ENCODE peak calls at places on chromosomes 11 and 22, in eight cellular contexts. J, M, Z, D, B, N, A and G are unnamed samples. For H3K4me1, the result is how much of the 10 kb centered on the place peaks cover.

GRCh38 chr11:118939948-118940598 is 14.3 kb upstream of the BCL9L start:
- DNase-seq in J (no peak), M (peak), Z (peak), D (peak), B (no peak), N (no peak), A (peak), G (no peak)

GRCh38 chr22:45722006-45722405 is 50.4 kb downstream of the ATXN10 start:
- DNase-seq in J (no peak), M (no peak), Z (no peak), D (no peak), B (no peak), N (no peak), A (no peak), G (no peak)

GRCh38 chr11:58900479-58901420 is 38.5 kb upstream of the GLYATL1 start:
- DNase-seq in J (peak), M (peak), Z (no peak), D (peak), B (peak), N (peak), A (peak), G (peak)

GRCh38 chr11:115348404-115348803 is 155.8 kb downstream of the CADM1 start:
- DNase-seq in J (no peak), M (no peak), Z (no peak), D (no peak), B (no peak), N (no peak), A (no peak), G (no peak)

GRCh38 chr11:66002648-66003225 is 434 bp downstream of the BANF1 start:
- DNase-seq in J (peak), M (peak), Z (no peak), D (peak), B (peak), N (no peak), A (peak), G (peak)

GRCh38 chr22:25039754-25040153 is 87.2 kb downstream of the KIAA1671 start:
- DNase-seq in J (no peak), M (no peak), Z (no peak), D (no peak), B (no peak), N (no peak), A (no peak), G (no peak)

GRCh38 chr22:44642096-44642644 is 59.8 kb upstream of the PRR5 start:
- DNase-seq in J (no peak), M (no peak), Z (peak), D (no peak), B (no peak), N (no peak), A (no peak), G (no peak)

GRCh38 chr11:7485854-7486425 is 634 bp downstream of the OLFML1 start:
- DNase-seq in J (no peak), M (no peak), Z (no peak), D (no peak), B (no peak), N (no peak), A (no peak), G (no peak)

GRCh38 chr22:50702821-50703725 is 30.4 kb downstream of the SHANK3 start:
- DNase-seq in J (no peak), M (no peak), Z (peak), D (no peak), B (no peak), N (no peak), A (no peak), G (no peak)

GRCh38 chr11:12540913-12541587 is 133.2 kb upstream of the TEAD1 start:
- DNase-seq in J (no peak), M (no peak), Z (no peak), D (peak), B (no peak), N (peak), A (peak), G (peak)

GRCh38 chr11:94884322-94884721 is 89.0 kb downstream of the CWC15 start:
- DNase-seq in J (no peak), M (no peak), Z (no peak), D (no peak), B (no peak), N (no peak), A (peak), G (no peak)

GRCh38 chr11:108790501-108791299 is 125.8 kb downstream of the DDX10 start:
- DNase-seq in J (no peak), M (no peak), Z (no peak), D (no peak), B (no peak), N (no peak), A (no peak), G (no peak)

GRCh38 chr11:130209944-130210854 is 50.6 kb downstream of the ST14 start:
- DNase-seq in J (no peak), M (no peak), Z (peak), D (no peak), B (peak), N (no peak), A (no peak), G (no peak)

GRCh38 chr22:44133901-44134511 is 46.7 kb upstream of the PARVG start:
- DNase-seq in J (no peak), M (no peak), Z (peak), D (no peak), B (no peak), N (no peak), A (peak), G (no peak)

GRCh38 chr11:15618583-15619032 is 503.9 kb downstream of the INSC start:
- DNase-seq in J (no peak), M (no peak), Z (no peak), D (no peak), B (no peak), N (no peak), A (no peak), G (no peak)

GRCh38 chr11:109971184-109971523 is 122.0 kb upstream of the ZC3H12C start:
- DNase-seq in J (peak), M (no peak), Z (no peak), D (no peak), B (no peak), N (no peak), A (peak), G (peak)

GRCh38 chr11:128098840-128099239 is 488.5 kb downstream of the ETS1 start:
- DNase-seq in J (no peak), M (no peak), Z (no peak), D (peak), B (no peak), N (no peak), A (no peak), G (no peak)

GRCh38 chr11:61026121-61027031 is 54.9 kb downstream of the CD6 start:
- DNase-seq in J (no peak), M (no peak), Z (no peak), D (no peak), B (no peak), N (no peak), A (no peak), G (no peak)

GRCh38 chr11:118437046-118437735 is 899 bp downstream of the KMT2A start:
- DNase-seq in J (peak), M (peak), Z (peak), D (peak), B (peak), N (peak), A (peak), G (peak)

GRCh38 chr11:77990981-77991380 is 3.5 kb downstream of the INTS4 start:
- DNase-seq in J (no peak), M (no peak), Z (no peak), D (no peak), B (no peak), N (no peak), A (no peak), G (no peak)

GRCh38 chr22:27474112-27474571 is 327.4 kb downstream of the MN1 start:
- DNase-seq in J (no peak), M (no peak), Z (no peak), D (no peak), B (no peak), N (peak), A (peak), G (no peak)

GRCh38 chr11:81237139-81237538 is 1496.5 kb downstream of the FAM181B start:
- DNase-seq in J (peak), M (peak), Z (no peak), D (peak), B (no peak), N (peak), A (peak), G (peak)

GRCh38 chr11:70367071-70367470 is 31.3 kb upstream of the CTTN start:
- DNase-seq in J (no peak), M (no peak), Z (no peak), D (no peak), B (no peak), N (no peak), A (peak), G (no peak)

GRCh38 chr11:126791991-126792390 is 208.6 kb downstream of the KIRREL3 start:
- DNase-seq in J (no peak), M (no peak), Z (no peak), D (no peak), B (no peak), N (no peak), A (peak), G (no peak)

GRCh38 chr22:39205344-39206021 is 39.3 kb downstream of the PDGFB start:
- DNase-seq in J (no peak), M (no peak), Z (peak), D (peak), B (no peak), N (peak), A (peak), G (peak)

GRCh38 chr11:3177931-3178330 is 12.8 kb upstream of the OSBPL5 start:
- DNase-seq in J (no peak), M (no peak), Z (no peak), D (no peak), B (no peak), N (no peak), A (peak), G (peak)

GRCh38 chr22:28949788-28950187 is 66.4 kb downstream of the ZNRF3 start:
- DNase-seq in J (no peak), M (no peak), Z (no peak), D (no peak), B (no peak), N (no peak), A (no peak), G (peak)

GRCh38 chr11:128757235-128757711 is 63.4 kb downstream of the FLI1 start:
- DNase-seq in J (peak), M (peak), Z (no peak), D (peak), B (peak), N (no peak), A (peak), G (no peak)

GRCh38 chr11:78299000-78299712 is 110.4 kb downstream of the USP35 start:
- DNase-seq in J (no peak), M (no peak), Z (no peak), D (no peak), B (no peak), N (no peak), A (no peak), G (no peak)

GRCh38 chr11:44244649-44245308 is 65.2 kb downstream of the ALX4 start:
- DNase-seq in J (no peak), M (no peak), Z (no peak), D (no peak), B (no peak), N (no peak), A (peak), G (peak)

GRCh38 chr11:115580927-115581680 is 76.9 kb upstream of the CADM1 start:
- DNase-seq in J (peak), M (no peak), Z (peak), D (peak), B (no peak), N (no peak), A (peak), G (peak)

GRCh38 chr22:41775976-41776375 is 24.5 kb upstream of the CCDC134 start:
- DNase-seq in J (no peak), M (no peak), Z (no peak), D (no peak), B (no peak), N (no peak), A (no peak), G (no peak)

GRCh38 chr11:1165256-1166041 is 7.7 kb downstream of the MUC5AC start:
- DNase-seq in J (no peak), M (no peak), Z (peak), D (no peak), B (no peak), N (no peak), A (no peak), G (no peak)

GRCh38 chr22:17213976-17214375 is 5.3 kb downstream of the ADA2 start:
- DNase-seq in J (peak), M (peak), Z (peak), D (peak), B (peak), N (no peak), A (peak), G (peak)

GRCh38 chr11:67282155-67282875 is 6.8 kb upstream of the ANKRD13D start:
- DNase-seq in J (no peak), M (no peak), Z (peak), D (no peak), B (no peak), N (no peak), A (no peak), G (no peak)

GRCh38 chr11:114366331-114367243 is 33.7 kb downstream of the C11orf71 start:
- DNase-seq in J (no peak), M (no peak), Z (no peak), D (peak), B (no peak), N (no peak), A (peak), G (peak)

GRCh38 chr11:83574516-83574915 is 288.3 kb upstream of the CCDC90B start:
- DNase-seq in J (no peak), M (no peak), Z (no peak), D (peak), B (no peak), N (peak), A (peak), G (peak)

GRCh38 chr22:49632199-49633009 is 195.3 kb downstream of the BRD1 start:
- DNase-seq in J (peak), M (no peak), Z (peak), D (peak), B (peak), N (no peak), A (peak), G (peak)

GRCh38 chr11:61390161-61390560 is 2.2 kb upstream of the TMEM216 start:
- DNase-seq in J (no peak), M (no peak), Z (no peak), D (no peak), B (no peak), N (no peak), A (no peak), G (peak)

GRCh38 chr22:26291940-26292666 is 122.8 kb downstream of the SEZ6L start:
- DNase-seq in J (no peak), M (no peak), Z (no peak), D (no peak), B (no peak), N (no peak), A (no peak), G (no peak)
- H3K4me1 ChIP-seq in J (under half), M (under half), Z (under half), D (under half), B (under half), N (under half), A (under half), G (under half)

DNA sequence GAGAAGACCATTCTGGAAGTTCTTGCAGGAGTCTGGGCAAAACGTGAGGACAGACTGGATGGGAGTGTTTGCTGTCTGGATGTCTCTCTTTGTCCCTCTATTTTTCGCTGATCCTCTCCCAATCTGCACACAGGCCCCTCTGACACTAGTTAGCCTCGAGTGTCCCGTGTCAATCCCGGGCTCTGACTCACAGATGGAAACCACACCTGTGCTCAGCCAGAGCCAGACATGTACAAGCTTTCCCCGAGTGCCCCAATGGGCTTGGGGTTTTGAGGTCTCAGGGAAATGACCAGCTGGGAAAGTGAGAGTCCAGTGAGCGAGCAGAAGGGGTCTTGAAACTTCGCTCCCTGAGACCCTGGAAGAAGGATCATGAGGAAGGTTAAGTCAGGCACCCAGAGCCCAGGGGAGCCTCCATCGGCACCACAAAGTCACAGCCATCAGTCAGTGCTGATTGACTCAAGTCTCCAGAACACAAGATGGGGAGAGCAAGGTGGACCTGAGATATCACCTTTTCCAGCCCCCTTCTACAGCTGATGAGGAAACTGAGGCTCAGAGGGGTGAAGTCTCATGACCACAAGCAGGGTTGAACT is 13.9 kb downstream of the APOL2 start:
- DNase-seq in J (no peak), M (no peak), Z (no peak), D (no peak), B (no peak), N (no peak), A (no peak), G (no peak)
- H3K4me1 ChIP-seq in J (under half), M (under half), Z (under half), D (under half), B (under half), N (under half), A (under half), G (under half)

GRCh38 chr22:22938672-22939536 is 51.3 kb downstream of the IGLL5 start:
- DNase-seq in J (no peak), M (no peak), Z (peak), D (no peak), B (no peak), N (no peak), A (no peak), G (no peak)
- H3K4me1 ChIP-seq in J (under half), M (half or more), Z (under half), D (under half), B (under half), N (under half), A (under half), G (under half)

GRCh38 chr11:69312418-69313399 is 18.8 kb downstream of the MYEOV start:
- DNase-seq in J (peak), M (no peak), Z (peak), D (no peak), B (no peak), N (no peak), A (peak), G (no peak)

GRCh38 chr11:69316941-69317340 is 23.0 kb downstream of the MYEOV start:
- DNase-seq in J (no peak), M (no peak), Z (no peak), D (no peak), B (no peak), N (no peak), A (no peak), G (no peak)

GRCh38 chr11:69313992-69314391 is 20.0 kb downstream of the MYEOV start:
- DNase-seq in J (no peak), M (no peak), Z (no peak), D (no peak), B (no peak), N (no peak), A (no peak), G (no peak)

GRCh38 chr11:69311767-69312385 is 17.9 kb downstream of the MYEOV start:
- DNase-seq in J (no peak), M (no peak), Z (no peak), D (no peak), B (no peak), N (no peak), A (no peak), G (no peak)

GRCh38 chr11:69314555-69314954 is 20.6 kb downstream of the MYEOV start:
- DNase-seq in J (no peak), M (no peak), Z (no peak), D (no peak), B (no peak), N (no peak), A (no peak), G (no peak)
- H3K4me1 ChIP-seq in J (under half), M (under half), Z (under half), D (under half), B (under half), N (under half), A (under half), G (under half)